ENCODE peak calls at places on chromosomes 11 and 22, in eight cellular contexts. One of them, this sample, is unnamed.

GRCh38 chr22:18031670-18032454 is 7.5 kb upstream of the MICAL3 start:
- DNase-seq in upper lobe of left lung: no peak
- DNase-seq in CD8-positive, alpha-beta T cell: no peak
- DNase-seq in neuronal stem cell: no peak
- DNase-seq in right atrium auricular region: no peak
- DNase-seq in mucosa of descending colon: no peak
- DNase-seq in effector memory CD4-positive, alpha-beta T cell: no peak
- DNase-seq in tibial artery: no peak
- DNase-seq in this sample: no peak

GRCh38 chr11:94149435-94149834 is 20.8 kb downstream of the PANX1 start:
- DNase-seq in upper lobe of left lung: no peak
- DNase-seq in CD8-positive, alpha-beta T cell: no peak
- DNase-seq in neuronal stem cell: no peak
- DNase-seq in right atrium auricular region: no peak
- DNase-seq in mucosa of descending colon: no peak
- DNase-seq in effector memory CD4-positive, alpha-beta T cell: no peak
- DNase-seq in tibial artery: no peak
- DNase-seq in this sample: no peak

GRCh38 chr22:50216684-50217520 is 16.1 kb downstream of the SELENOO start:
- DNase-seq in upper lobe of left lung: peak; percentile 84
- DNase-seq in CD8-positive, alpha-beta T cell: no peak
- DNase-seq in neuronal stem cell: no peak
- DNase-seq in right atrium auricular region: no peak
- DNase-seq in mucosa of descending colon: no peak
- DNase-seq in effector memory CD4-positive, alpha-beta T cell: no peak
- DNase-seq in tibial artery: no peak
- DNase-seq in this sample: peak; percentile 58

GRCh38 chr11:122186439-122187080 is 70.5 kb upstream of the BLID start:
- DNase-seq in upper lobe of left lung: no peak
- DNase-seq in CD8-positive, alpha-beta T cell: no peak
- DNase-seq in neuronal stem cell: no peak
- DNase-seq in right atrium auricular region: no peak
- DNase-seq in mucosa of descending colon: no peak
- DNase-seq in effector memory CD4-positive, alpha-beta T cell: no peak
- DNase-seq in tibial artery: peak; percentile 24
- DNase-seq in this sample: no peak

GRCh38 chr22:28426346-28427132 is 253.1 kb downstream of the TTC28 start:
- DNase-seq in upper lobe of left lung: no peak
- DNase-seq in CD8-positive, alpha-beta T cell: no peak
- DNase-seq in neuronal stem cell: no peak
- DNase-seq in right atrium auricular region: no peak
- DNase-seq in mucosa of descending colon: no peak
- DNase-seq in effector memory CD4-positive, alpha-beta T cell: no peak
- DNase-seq in tibial artery: no peak
- DNase-seq in this sample: no peak

GRCh38 chr11:37006563-37006962 is 408.5 kb upstream of the RAG2 start:
- DNase-seq in upper lobe of left lung: no peak
- DNase-seq in CD8-positive, alpha-beta T cell: no peak
- DNase-seq in neuronal stem cell: no peak
- DNase-seq in right atrium auricular region: no peak
- DNase-seq in mucosa of descending colon: no peak
- DNase-seq in effector memory CD4-positive, alpha-beta T cell: no peak
- DNase-seq in tibial artery: no peak
- DNase-seq in this sample: no peak

GRCh38 chr11:102007567-102008437 is 39.4 kb upstream of the CFAP300 start:
- DNase-seq in upper lobe of left lung: no peak
- DNase-seq in CD8-positive, alpha-beta T cell: no peak
- DNase-seq in neuronal stem cell: peak; percentile 26
- DNase-seq in right atrium auricular region: no peak
- DNase-seq in mucosa of descending colon: peak; percentile 73
- DNase-seq in effector memory CD4-positive, alpha-beta T cell: no peak
- DNase-seq in tibial artery: no peak
- DNase-seq in this sample: no peak

GRCh38 chr11:130139401-130139800 is 20.2 kb upstream of the ST14 start:
- DNase-seq in upper lobe of left lung: no peak
- DNase-seq in CD8-positive, alpha-beta T cell: no peak
- DNase-seq in neuronal stem cell: no peak
- DNase-seq in right atrium auricular region: no peak
- DNase-seq in mucosa of descending colon: no peak
- DNase-seq in effector memory CD4-positive, alpha-beta T cell: no peak
- DNase-seq in tibial artery: no peak
- DNase-seq in this sample: no peak

GRCh38 chr22:36587289-36588154 is 58.6 kb upstream of the EIF3D start:
- DNase-seq in upper lobe of left lung: no peak
- DNase-seq in CD8-positive, alpha-beta T cell: no peak
- DNase-seq in neuronal stem cell: no peak
- DNase-seq in right atrium auricular region: no peak
- DNase-seq in mucosa of descending colon: no peak
- DNase-seq in effector memory CD4-positive, alpha-beta T cell: no peak
- DNase-seq in tibial artery: no peak
- DNase-seq in this sample: peak; percentile 11

GRCh38 chr22:18022851-18023250 is 1.5 kb downstream of the MICAL3 start:
- DNase-seq in upper lobe of left lung: no peak
- DNase-seq in CD8-positive, alpha-beta T cell: no peak
- DNase-seq in neuronal stem cell: no peak
- DNase-seq in right atrium auricular region: no peak
- DNase-seq in mucosa of descending colon: peak; percentile 26
- DNase-seq in effector memory CD4-positive, alpha-beta T cell: no peak
- DNase-seq in tibial artery: no peak
- DNase-seq in this sample: no peak

GRCh38 chr11:84022695-84023094 is 736.5 kb upstream of the CCDC90B start:
- DNase-seq in upper lobe of left lung: no peak
- DNase-seq in CD8-positive, alpha-beta T cell: no peak
- DNase-seq in neuronal stem cell: no peak
- DNase-seq in right atrium auricular region: no peak
- DNase-seq in mucosa of descending colon: no peak
- DNase-seq in effector memory CD4-positive, alpha-beta T cell: no peak
- DNase-seq in tibial artery: no peak
- DNase-seq in this sample: no peak

GRCh38 chr22:36640106-36640672 is 63.4 kb downstream of the CACNG2 start:
- DNase-seq in upper lobe of left lung: no peak
- DNase-seq in CD8-positive, alpha-beta T cell: no peak
- DNase-seq in neuronal stem cell: no peak
- DNase-seq in right atrium auricular region: no peak
- DNase-seq in mucosa of descending colon: no peak
- DNase-seq in effector memory CD4-positive, alpha-beta T cell: no peak
- DNase-seq in tibial artery: no peak
- DNase-seq in this sample: no peak

GRCh38 chr11:126564588-126564987 is 209.1 kb downstream of the ST3GAL4 start:
- DNase-seq in upper lobe of left lung: no peak
- DNase-seq in CD8-positive, alpha-beta T cell: no peak
- DNase-seq in neuronal stem cell: no peak
- DNase-seq in right atrium auricular region: no peak
- DNase-seq in mucosa of descending colon: no peak
- DNase-seq in effector memory CD4-positive, alpha-beta T cell: no peak
- DNase-seq in tibial artery: no peak
- DNase-seq in this sample: no peak

GRCh38 chr22:37218399-37218770 is 6.1 kb upstream of the SSTR3 start:
- DNase-seq in upper lobe of left lung: no peak
- DNase-seq in CD8-positive, alpha-beta T cell: no peak
- DNase-seq in neuronal stem cell: no peak
- DNase-seq in right atrium auricular region: no peak
- DNase-seq in mucosa of descending colon: no peak
- DNase-seq in effector memory CD4-positive, alpha-beta T cell: no peak
- DNase-seq in tibial artery: no peak
- DNase-seq in this sample: no peak

GRCh38 chr22:21837184-21837979 is 30.1 kb downstream of the MAPK1 start:
- DNase-seq in upper lobe of left lung: no peak
- DNase-seq in CD8-positive, alpha-beta T cell: no peak
- DNase-seq in neuronal stem cell: peak; percentile 17
- DNase-seq in right atrium auricular region: no peak
- DNase-seq in mucosa of descending colon: no peak
- DNase-seq in effector memory CD4-positive, alpha-beta T cell: no peak
- DNase-seq in tibial artery: no peak
- DNase-seq in this sample: no peak

GRCh38 chr11:69711824-69712801 is 8.3 kb upstream of the FGF19 start:
- DNase-seq in upper lobe of left lung: no peak
- DNase-seq in CD8-positive, alpha-beta T cell: no peak
- DNase-seq in neuronal stem cell: no peak
- DNase-seq in right atrium auricular region: no peak
- DNase-seq in mucosa of descending colon: no peak
- DNase-seq in effector memory CD4-positive, alpha-beta T cell: no peak
- DNase-seq in tibial artery: no peak
- DNase-seq in this sample: no peak

GRCh38 chr11:47248664-47249377 is at the start of gene ACP2:
- DNase-seq in upper lobe of left lung: peak; percentile 95
- DNase-seq in CD8-positive, alpha-beta T cell: peak; percentile 85
- DNase-seq in neuronal stem cell: peak; percentile 87
- DNase-seq in right atrium auricular region: peak; percentile 96
- DNase-seq in mucosa of descending colon: peak; percentile 90
- DNase-seq in effector memory CD4-positive, alpha-beta T cell: peak; percentile 67
- DNase-seq in tibial artery: peak; percentile 91
- DNase-seq in this sample: peak; percentile 93

GRCh38 chr11:72721689-72722049 is 30.5 kb downstream of the ARAP1 start:
- DNase-seq in upper lobe of left lung: peak; percentile 80
- DNase-seq in CD8-positive, alpha-beta T cell: peak; percentile 51
- DNase-seq in neuronal stem cell: no peak
- DNase-seq in right atrium auricular region: no peak
- DNase-seq in mucosa of descending colon: peak; percentile 67
- DNase-seq in effector memory CD4-positive, alpha-beta T cell: peak; percentile 20
- DNase-seq in tibial artery: no peak
- DNase-seq in this sample: no peak
- H3K36me3 ChIP-seq in upper lobe of left lung: peaks cover 15% of the 10 kb centered on the region
- H3K36me3 ChIP-seq in CD8-positive, alpha-beta T cell: peaks cover 7% of the 10 kb centered on the region
- H3K36me3 ChIP-seq in neuronal stem cell: no peaks in the 10 kb centered on the region
- H3K36me3 ChIP-seq in right atrium auricular region: peaks cover 4% of the 10 kb centered on the region
- H3K36me3 ChIP-seq in mucosa of descending colon: no peaks in the 10 kb centered on the region
- H3K36me3 ChIP-seq in effector memory CD4-positive, alpha-beta T cell: peaks cover 11% of the 10 kb centered on the region
- H3K36me3 ChIP-seq in tibial artery: peaks cover 19% of the 10 kb centered on the region
- H3K36me3 ChIP-seq in this sample: no peaks in the 10 kb centered on the region

DNA sequence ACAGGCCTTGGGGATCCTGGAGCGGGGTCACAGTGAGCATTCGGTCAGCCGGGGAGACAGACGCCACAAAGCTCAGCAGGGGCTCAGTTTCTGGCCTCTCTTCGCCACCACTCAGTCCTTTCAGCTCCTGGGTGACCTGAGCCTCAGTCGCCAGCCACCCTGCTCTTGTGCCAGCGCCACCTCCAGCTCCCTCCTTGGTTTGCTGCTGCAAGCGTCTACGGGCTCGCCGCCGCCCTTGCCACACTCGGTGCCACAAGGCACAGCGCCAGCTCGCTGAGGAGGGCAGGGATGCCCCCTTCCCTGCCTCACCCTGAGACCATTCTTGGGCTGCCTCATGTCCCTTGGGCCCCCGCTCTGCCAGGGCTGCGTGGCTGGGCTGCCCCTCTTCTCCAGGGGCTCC is 1.5 kb upstream of the EEF1G start:
- DNase-seq in upper lobe of left lung: peak; percentile 83
- DNase-seq in CD8-positive, alpha-beta T cell: no peak
- DNase-seq in neuronal stem cell: no peak
- DNase-seq in right atrium auricular region: no peak
- DNase-seq in mucosa of descending colon: peak; percentile 57
- DNase-seq in effector memory CD4-positive, alpha-beta T cell: no peak
- DNase-seq in tibial artery: no peak
- DNase-seq in this sample: no peak
- H3K36me3 ChIP-seq in upper lobe of left lung: peaks cover 29% of the 10 kb centered on the region
- H3K36me3 ChIP-seq in CD8-positive, alpha-beta T cell: peaks cover 30% of the 10 kb centered on the region
- H3K36me3 ChIP-seq in neuronal stem cell: peaks cover 40% of the 10 kb centered on the region
- H3K36me3 ChIP-seq in right atrium auricular region: peaks cover 49% of the 10 kb centered on the region
- H3K36me3 ChIP-seq in mucosa of descending colon: peaks cover 5% of the 10 kb centered on the region
- H3K36me3 ChIP-seq in effector memory CD4-positive, alpha-beta T cell: peaks cover 39% of the 10 kb centered on the region
- H3K36me3 ChIP-seq in tibial artery: peaks cover 66% of the 10 kb centered on the region
- H3K36me3 ChIP-seq in this sample: no peaks in the 10 kb centered on the region

GRCh38 chr22:41429946-41430332 is 16.7 kb downstream of the TOB2 start:
- DNase-seq in upper lobe of left lung: no peak
- DNase-seq in CD8-positive, alpha-beta T cell: no peak
- DNase-seq in neuronal stem cell: no peak
- DNase-seq in right atrium auricular region: no peak
- DNase-seq in mucosa of descending colon: no peak
- DNase-seq in effector memory CD4-positive, alpha-beta T cell: no peak
- DNase-seq in tibial artery: no peak
- DNase-seq in this sample: no peak

GRCh38 chr22:41436322-41437113 is 10.1 kb downstream of the TOB2 start:
- DNase-seq in upper lobe of left lung: peak; percentile 67
- DNase-seq in CD8-positive, alpha-beta T cell: no peak
- DNase-seq in neuronal stem cell: no peak
- DNase-seq in right atrium auricular region: no peak
- DNase-seq in mucosa of descending colon: no peak
- DNase-seq in effector memory CD4-positive, alpha-beta T cell: no peak
- DNase-seq in tibial artery: no peak
- DNase-seq in this sample: no peak

GRCh38 chr22:41431656-41432055 is 14.9 kb downstream of the TOB2 start:
- DNase-seq in upper lobe of left lung: no peak
- DNase-seq in CD8-positive, alpha-beta T cell: no peak
- DNase-seq in neuronal stem cell: no peak
- DNase-seq in right atrium auricular region: no peak
- DNase-seq in mucosa of descending colon: no peak
- DNase-seq in effector memory CD4-positive, alpha-beta T cell: no peak
- DNase-seq in tibial artery: no peak
- DNase-seq in this sample: no peak

GRCh38 chr22:41437198-41437597 is 9.4 kb downstream of the TOB2 start:
- DNase-seq in upper lobe of left lung: no peak
- DNase-seq in CD8-positive, alpha-beta T cell: no peak
- DNase-seq in neuronal stem cell: no peak
- DNase-seq in right atrium auricular region: no peak
- DNase-seq in mucosa of descending colon: no peak
- DNase-seq in effector memory CD4-positive, alpha-beta T cell: no peak
- DNase-seq in tibial artery: no peak
- DNase-seq in this sample: no peak

DNA sequence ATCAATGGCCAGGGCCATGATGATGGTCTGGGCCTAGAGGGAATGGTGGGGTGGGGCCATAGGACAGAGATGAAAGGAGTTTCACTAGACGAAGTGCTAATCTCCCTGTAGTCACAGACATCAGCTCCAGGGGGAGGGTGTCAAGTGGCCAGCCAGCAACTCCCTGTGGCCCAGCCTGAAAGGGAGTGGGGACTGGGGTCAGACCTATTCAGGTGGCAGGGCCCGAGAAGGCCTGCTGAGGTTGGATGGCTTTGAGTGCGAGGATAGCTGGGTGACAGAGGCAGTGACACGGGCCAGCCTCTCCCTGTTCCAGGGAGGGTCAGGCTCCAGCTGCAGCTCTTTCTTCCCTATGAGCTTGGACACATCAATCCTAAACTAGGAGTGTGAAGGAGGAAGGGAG is 11.0 kb downstream of the TOB2 start:
- DNase-seq in upper lobe of left lung: no peak
- DNase-seq in CD8-positive, alpha-beta T cell: no peak
- DNase-seq in neuronal stem cell: no peak
- DNase-seq in right atrium auricular region: no peak
- DNase-seq in mucosa of descending colon: no peak
- DNase-seq in effector memory CD4-positive, alpha-beta T cell: no peak
- DNase-seq in tibial artery: no peak
- DNase-seq in this sample: no peak
- H3K36me3 ChIP-seq in upper lobe of left lung: peaks cover 41% of the 10 kb centered on the region
- H3K36me3 ChIP-seq in CD8-positive, alpha-beta T cell: peaks cover 26% of the 10 kb centered on the region
- H3K36me3 ChIP-seq in neuronal stem cell: peaks cover 37% of the 10 kb centered on the region
- H3K36me3 ChIP-seq in right atrium auricular region: peaks cover 67% of the 10 kb centered on the region
- H3K36me3 ChIP-seq in mucosa of descending colon: peaks cover 5% of the 10 kb centered on the region
- H3K36me3 ChIP-seq in effector memory CD4-positive, alpha-beta T cell: peaks cover 36% of the 10 kb centered on the region
- H3K36me3 ChIP-seq in tibial artery: peaks cover 77% of the 10 kb centered on the region
- H3K36me3 ChIP-seq in this sample: peaks cover 8% of the 10 kb centered on the region

DNA sequence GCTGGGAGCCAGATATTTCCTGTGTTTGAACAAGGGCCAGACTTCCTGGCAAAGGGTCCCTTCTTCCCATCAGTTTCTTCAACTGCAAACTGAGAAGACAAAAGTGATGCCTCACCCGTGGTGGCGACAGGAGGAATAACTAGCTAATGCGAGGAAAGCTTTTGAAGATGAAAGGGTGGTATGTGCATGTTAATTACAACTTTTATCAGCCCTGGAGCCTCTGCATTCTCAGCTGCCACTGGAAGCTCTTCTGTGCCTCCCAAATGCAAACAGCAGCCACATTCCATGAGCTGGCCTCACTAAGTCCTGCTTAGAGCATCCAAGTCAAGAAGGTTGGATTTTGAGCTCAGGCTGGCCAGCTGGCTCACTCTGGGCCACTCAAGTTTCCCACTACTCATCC is 12.9 kb downstream of the CD44 start:
- DNase-seq in upper lobe of left lung: no peak
- DNase-seq in CD8-positive, alpha-beta T cell: no peak
- DNase-seq in neuronal stem cell: no peak
- DNase-seq in right atrium auricular region: no peak
- DNase-seq in mucosa of descending colon: no peak
- DNase-seq in effector memory CD4-positive, alpha-beta T cell: no peak
- DNase-seq in tibial artery: no peak
- DNase-seq in this sample: no peak
- H3K36me3 ChIP-seq in upper lobe of left lung: no peaks in the 10 kb centered on the region
- H3K36me3 ChIP-seq in CD8-positive, alpha-beta T cell: no peaks in the 10 kb centered on the region
- H3K36me3 ChIP-seq in neuronal stem cell: no peaks in the 10 kb centered on the region
- H3K36me3 ChIP-seq in right atrium auricular region: no peaks in the 10 kb centered on the region
- H3K36me3 ChIP-seq in mucosa of descending colon: no peaks in the 10 kb centered on the region
- H3K36me3 ChIP-seq in effector memory CD4-positive, alpha-beta T cell: peaks cover 39% of the 10 kb centered on the region
- H3K36me3 ChIP-seq in tibial artery: no peaks in the 10 kb centered on the region
- H3K36me3 ChIP-seq in this sample: no peaks in the 10 kb centered on the region

This sample was measured in right lobe of liver.